ENCODE peak calls at places on chromosomes 11 and 22, in five cellular contexts. Q is CD4-positive, alpha-beta T cell; N is aorta; L is HCT116; V is brain microvascular endothelial cell. C is an unnamed sample.

GRCh38 chr11:13110929-13111812 is 102.1 kb downstream of the RASSF10 start:
- DNase-seq in Q (no peak), V (peak; percentile 56), L (no peak), N (no peak), C (no peak)

GRCh38 chr11:128595775-128596174 is 8.4 kb upstream of the ETS1 start:
- DNase-seq in L (no peak), Q (no peak), V (no peak), N (no peak), C (no peak)

GRCh38 chr11:121206810-121207209 is 85.8 kb upstream of the SC5D start:
- DNase-seq in L (no peak), Q (no peak), N (no peak), V (no peak), C (no peak)

GRCh38 chr22:22526125-22526912 is 6.2 kb upstream of the ZNF280A start:
- DNase-seq in Q (no peak), L (no peak), N (no peak), V (no peak), C (no peak)

GRCh38 chr11:65932558-65932919 is 12.7 kb upstream of the TSGA10IP start:
- DNase-seq in V (peak; percentile 24), L (no peak), Q (no peak), N (no peak), C (no peak)

GRCh38 chr22:50188356-50188755 is 2.6 kb downstream of the TRABD start:
- DNase-seq in L (no peak), Q (no peak), V (no peak), N (no peak), C (no peak)

GRCh38 chr22:37905534-37906363 is at the start of gene MICALL1:
- DNase-seq in Q (peak; percentile 68), N (peak; percentile 90), L (no peak), V (peak; percentile 37), C (no peak)

GRCh38 chr22:49452362-49452946 is 375.2 kb downstream of the BRD1 start:
- DNase-seq in Q (no peak), V (no peak), L (no peak), N (no peak), C (no peak)

GRCh38 chr11:37108436-37109204 is 510.6 kb upstream of the RAG2 start:
- DNase-seq in V (no peak), L (no peak), Q (no peak), N (no peak), C (no peak)

GRCh38 chr11:14499560-14500180 is at the start of gene COPB1:
- DNase-seq in L (peak; percentile 88), N (peak; percentile 96), V (peak; percentile 94), Q (peak; percentile 91), C (peak; percentile 89)

GRCh38 chr11:10267821-10268220 is 26.2 kb downstream of the SBF2 start:
- DNase-seq in L (no peak), N (no peak), Q (no peak), V (no peak), C (no peak)

GRCh38 chr11:120389693-120390584 is 53.7 kb downstream of the ARHGEF12 start:
- DNase-seq in V (no peak), L (no peak), Q (no peak), N (no peak), C (no peak)

GRCh38 chr11:67600324-67601029 is 6.3 kb upstream of the NDUFV1 start:
- DNase-seq in N (no peak), V (no peak), Q (no peak), L (no peak), C (no peak)

GRCh38 chr11:10038916-10039315 is 255.1 kb downstream of the SBF2 start:
- DNase-seq in Q (no peak), N (no peak), V (no peak), L (no peak), C (no peak)

GRCh38 chr11:88357323-88358039 is 19.9 kb upstream of the CTSC start:
- DNase-seq in N (no peak), L (no peak), Q (no peak), V (peak; percentile 21), C (no peak)

GRCh38 chr22:27032121-27032761 is 374.9 kb downstream of the MIAT start:
- DNase-seq in N (peak; percentile 91), Q (no peak), V (no peak), L (no peak), C (peak; percentile 71)

GRCh38 chr22:38831166-38831945 is 12.5 kb downstream of the NPTXR start:
- DNase-seq in N (peak; percentile 46), V (peak; percentile 66), Q (no peak), L (no peak), C (no peak)

GRCh38 chr11:122808494-122808893 is 29.8 kb upstream of the CRTAM start:
- DNase-seq in Q (no peak), N (no peak), L (no peak), V (peak; percentile 44), C (no peak)

GRCh38 chr11:22875869-22876473 is 15.7 kb upstream of the CCDC179 start:
- DNase-seq in L (peak; percentile 80), V (peak; percentile 85), N (no peak), Q (peak; percentile 39), C (peak; percentile 42)

GRCh38 chr22:30080805-30081204 is 541 bp downstream of the HORMAD2 start:
- DNase-seq in V (no peak), L (no peak), Q (no peak), N (no peak), C (no peak)

GRCh38 chr11:64285885-64286800 is 495 bp downstream of the GPR137 start:
- DNase-seq in L (no peak), Q (no peak), N (no peak), V (no peak), C (no peak)

GRCh38 chr11:96338910-96339703 is 3.9 kb downstream of the MAML2 start:
- DNase-seq in V (peak; percentile 73), Q (no peak), L (no peak), N (no peak), C (peak; percentile 37)

GRCh38 chr22:36014539-36015072 is 14.0 kb downstream of the RBFOX2 start:
- DNase-seq in L (no peak), Q (no peak), V (no peak), N (no peak), C (no peak)

GRCh38 chr11:113859665-113860064 is 15.7 kb downstream of the USP28 start:
- DNase-seq in Q (no peak), V (no peak), N (no peak), L (no peak), C (no peak)

GRCh38 chr11:117064275-117064674 is 34.0 kb downstream of the SIK3 start:
- DNase-seq in L (no peak), Q (no peak), N (no peak), V (peak; percentile 24), C (no peak)

GRCh38 chr11:63866211-63866610 is 27.3 kb downstream of the MARK2 start:
- DNase-seq in N (peak; percentile 76), L (no peak), V (peak; percentile 20), Q (peak; percentile 69), C (no peak)

GRCh38 chr22:36760716-36761115 is 15.2 kb downstream of the IFT27 start:
- DNase-seq in N (no peak), L (no peak), Q (no peak), V (no peak), C (no peak)

DNA sequence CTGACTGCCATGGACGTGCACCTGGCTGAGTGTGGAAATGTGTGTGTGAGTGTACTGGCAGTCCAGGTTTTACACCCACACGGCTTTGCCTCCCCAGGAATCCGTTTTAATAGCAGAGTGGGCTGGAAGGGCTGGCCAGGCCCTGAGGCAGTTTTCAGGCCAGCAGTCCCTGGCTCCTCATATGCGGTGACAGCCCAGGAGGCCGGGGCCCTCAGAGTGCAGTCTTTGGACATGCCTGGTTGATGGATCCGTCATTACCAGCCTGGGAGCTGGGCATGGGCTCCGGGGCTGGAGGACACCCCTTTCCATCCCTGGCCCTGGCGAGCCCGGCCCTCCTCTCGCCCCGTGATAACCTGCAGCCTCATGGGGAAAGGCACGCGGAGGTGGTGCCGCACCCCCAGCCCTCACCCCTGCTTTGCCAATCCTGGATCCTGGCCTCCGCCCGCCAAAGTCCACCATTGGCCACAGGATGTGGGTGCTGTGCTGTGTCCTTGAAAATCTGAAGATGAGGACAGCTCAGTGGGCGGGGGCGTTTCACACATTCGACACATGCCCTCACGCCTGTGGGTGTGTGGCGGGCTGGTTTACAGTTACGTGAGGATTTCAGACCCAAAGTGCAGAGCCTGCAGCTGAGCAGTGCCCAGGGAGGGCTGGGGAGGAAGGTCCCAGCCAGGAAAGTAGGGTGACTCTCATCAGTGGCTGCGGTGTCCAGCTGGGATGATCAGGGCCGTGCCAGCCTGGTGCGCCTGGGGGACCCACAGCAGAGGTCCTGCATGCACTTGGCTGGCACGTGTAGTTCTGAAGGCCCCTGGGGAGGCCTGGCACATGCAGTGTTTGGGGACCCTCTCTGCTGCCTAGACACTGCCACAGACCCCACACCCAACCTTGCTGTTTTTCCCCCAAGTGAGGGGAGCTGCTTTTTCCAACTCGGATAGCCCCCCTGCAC is 55.1 kb downstream of the RTN4R start:
- DNase-seq in N (no peak), L (no peak), V (no peak), Q (no peak), C (no peak)
- H3K27ac ChIP-seq in N (no peak overlapping the region), L (peak overlapping the region; percentile 86), V (no peak overlapping the region), Q (no peak overlapping the region), C (no peak overlapping the region)

GRCh38 chr11:111047376-111047775 is 198.1 kb upstream of the POU2AF2 start:
- DNase-seq in Q (no peak), V (no peak), N (no peak), L (no peak), C (no peak)

GRCh38 chr11:111045874-111046273 is 199.7 kb upstream of the POU2AF2 start:
- DNase-seq in V (no peak), Q (no peak), N (no peak), L (no peak), C (no peak)

GRCh38 chr11:111044751-111045407 is 200.6 kb upstream of the POU2AF2 start:
- DNase-seq in V (no peak), N (no peak), Q (no peak), L (no peak), C (no peak)

GRCh38 chr11:111045408-111045806 is 200.1 kb upstream of the POU2AF2 start:
- DNase-seq in V (no peak), N (no peak), L (no peak), Q (no peak), C (no peak)

DNA sequence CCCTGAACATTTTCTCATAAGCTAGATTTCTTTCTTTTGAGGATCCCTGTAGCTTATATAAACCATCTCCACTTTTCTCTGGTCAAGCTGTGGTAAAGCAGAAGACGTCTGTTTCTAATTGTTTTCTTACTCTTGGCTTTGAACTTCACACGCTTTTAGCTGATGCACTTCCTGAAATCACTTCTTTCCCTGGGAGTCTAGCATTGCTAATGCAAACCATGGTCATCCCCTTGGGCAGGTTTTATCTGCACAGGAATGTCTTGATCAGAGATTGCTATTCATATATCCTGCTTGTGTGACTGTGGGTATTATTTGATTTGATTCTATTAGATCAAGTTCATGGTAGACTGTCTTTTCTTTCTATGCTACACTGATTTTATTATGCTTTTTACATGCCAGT is 199.2 kb upstream of the POU2AF2 start:
- DNase-seq in Q (no peak), N (no peak), V (peak; percentile 29), L (no peak), C (no peak)
- H3K27ac ChIP-seq in Q (no peak overlapping the region), N (no peak overlapping the region), V (no peak overlapping the region), L (no peak overlapping the region), C (no peak overlapping the region)

GRCh38 chr22:41613456-41613855 is 7.4 kb downstream of the DESI1 start:
- DNase-seq in V (no peak), N (no peak), Q (no peak), L (no peak), C (no peak)
- H3K27ac ChIP-seq in V (no peak overlapping the region), N (no peak overlapping the region), Q (no peak overlapping the region), L (no peak overlapping the region), C (no peak overlapping the region)

DNA sequence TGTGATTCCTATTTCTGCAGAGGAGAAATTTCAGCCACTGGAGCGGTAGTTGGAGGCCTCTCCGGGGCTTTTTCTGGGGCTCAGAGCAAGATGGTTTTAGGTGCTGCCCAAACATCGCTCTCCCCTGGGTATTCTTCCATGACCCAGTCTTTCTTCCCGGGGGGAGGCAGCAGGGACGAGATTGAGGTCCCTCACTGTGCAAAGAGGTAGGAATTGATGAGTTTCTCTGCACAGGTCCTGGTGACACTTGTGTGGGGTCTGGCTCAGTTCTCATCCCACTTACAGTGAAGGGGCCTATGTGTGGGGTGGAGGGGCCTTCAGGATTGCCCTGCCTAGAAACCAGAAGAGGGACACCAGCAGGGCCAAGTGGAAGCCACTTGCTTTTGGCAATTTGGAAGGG is 138.6 kb upstream of the SYT13 start:
- DNase-seq in L (no peak), Q (no peak), N (no peak), V (no peak), C (no peak)
- H3K27ac ChIP-seq in L (no peak overlapping the region), Q (no peak overlapping the region), N (peak overlapping the region; percentile 61), V (no peak overlapping the region), C (no peak overlapping the region)